ENCODE peak calls at places on chromosomes 13 and 19, in seven cellular contexts. One of them, this sample, is unnamed.

GRCh38 chr19:17473041-17473440 is 2.7 kb downstream of the SLC27A1 start:
- DNase-seq in T-helper 2 cell treated with Interferon-gamma antibody and Interleukin-4, amounts not matched to agents 5 μg/mL and 100 μg/mL, for 36 hours: peak
- DNase-seq in foreskin melanocyte: peak
- DNase-seq in CD14-positive monocyte: peak
- DNase-seq in GM12864: no peak
- DNase-seq in left ventricle myocardium superior: no peak
- DNase-seq in Right ventricle myocardium inferior: no peak
- DNase-seq in this sample: no peak

GRCh38 chr19:44602071-44602470 is 11.3 kb upstream of the IGSF23 start:
- DNase-seq in T-helper 2 cell treated with Interferon-gamma antibody and Interleukin-4, amounts not matched to agents 5 μg/mL and 100 μg/mL, for 36 hours: no peak
- DNase-seq in foreskin melanocyte: no peak
- DNase-seq in CD14-positive monocyte: no peak
- DNase-seq in GM12864: no peak
- DNase-seq in left ventricle myocardium superior: no peak
- DNase-seq in Right ventricle myocardium inferior: no peak
- DNase-seq in this sample: no peak

GRCh38 chr13:97574926-97575325 is 141.0 kb downstream of the RAP2A start:
- DNase-seq in T-helper 2 cell treated with Interferon-gamma antibody and Interleukin-4, amounts not matched to agents 5 μg/mL and 100 μg/mL, for 36 hours: no peak
- DNase-seq in foreskin melanocyte: peak
- DNase-seq in CD14-positive monocyte: no peak
- DNase-seq in GM12864: no peak
- DNase-seq in left ventricle myocardium superior: peak
- DNase-seq in Right ventricle myocardium inferior: no peak
- DNase-seq in this sample: no peak

GRCh38 chr19:55461259-55461973 is at the start of gene ISOC2:
- DNase-seq in T-helper 2 cell treated with Interferon-gamma antibody and Interleukin-4, amounts not matched to agents 5 μg/mL and 100 μg/mL, for 36 hours: peak
- DNase-seq in foreskin melanocyte: peak
- DNase-seq in CD14-positive monocyte: peak
- DNase-seq in GM12864: peak
- DNase-seq in left ventricle myocardium superior: peak
- DNase-seq in Right ventricle myocardium inferior: peak
- DNase-seq in this sample: peak

GRCh38 chr19:48914181-48914580 is 14.1 kb downstream of the NUCB1 start:
- DNase-seq in T-helper 2 cell treated with Interferon-gamma antibody and Interleukin-4, amounts not matched to agents 5 μg/mL and 100 μg/mL, for 36 hours: no peak
- DNase-seq in foreskin melanocyte: no peak
- DNase-seq in CD14-positive monocyte: no peak
- DNase-seq in GM12864: no peak
- DNase-seq in left ventricle myocardium superior: no peak
- DNase-seq in Right ventricle myocardium inferior: no peak
- DNase-seq in this sample: no peak

GRCh38 chr13:100633461-100633860 is 41.1 kb downstream of the TMTC4 start:
- DNase-seq in T-helper 2 cell treated with Interferon-gamma antibody and Interleukin-4, amounts not matched to agents 5 μg/mL and 100 μg/mL, for 36 hours: no peak
- DNase-seq in foreskin melanocyte: no peak
- DNase-seq in CD14-positive monocyte: no peak
- DNase-seq in GM12864: no peak
- DNase-seq in left ventricle myocardium superior: no peak
- DNase-seq in Right ventricle myocardium inferior: no peak
- DNase-seq in this sample: no peak

GRCh38 chr19:6501740-6502648 is at the start of gene TUBB4A:
- DNase-seq in T-helper 2 cell treated with Interferon-gamma antibody and Interleukin-4, amounts not matched to agents 5 μg/mL and 100 μg/mL, for 36 hours: peak
- DNase-seq in foreskin melanocyte: peak
- DNase-seq in CD14-positive monocyte: no peak
- DNase-seq in GM12864: no peak
- DNase-seq in left ventricle myocardium superior: peak
- DNase-seq in Right ventricle myocardium inferior: no peak
- DNase-seq in this sample: peak

GRCh38 chr13:71522976-71523517 is 344.0 kb downstream of the DACH1 start:
- DNase-seq in T-helper 2 cell treated with Interferon-gamma antibody and Interleukin-4, amounts not matched to agents 5 μg/mL and 100 μg/mL, for 36 hours: no peak
- DNase-seq in foreskin melanocyte: no peak
- DNase-seq in CD14-positive monocyte: no peak
- DNase-seq in GM12864: no peak
- DNase-seq in left ventricle myocardium superior: no peak
- DNase-seq in Right ventricle myocardium inferior: no peak
- DNase-seq in this sample: no peak

GRCh38 chr19:35457173-35457572 is 9.1 kb downstream of the FFAR2 start:
- DNase-seq in T-helper 2 cell treated with Interferon-gamma antibody and Interleukin-4, amounts not matched to agents 5 μg/mL and 100 μg/mL, for 36 hours: no peak
- DNase-seq in foreskin melanocyte: no peak
- DNase-seq in CD14-positive monocyte: no peak
- DNase-seq in GM12864: peak
- DNase-seq in left ventricle myocardium superior: no peak
- DNase-seq in Right ventricle myocardium inferior: no peak
- DNase-seq in this sample: no peak

GRCh38 chr13:99385161-99385560 is 78.0 kb upstream of the GPR183 start:
- DNase-seq in T-helper 2 cell treated with Interferon-gamma antibody and Interleukin-4, amounts not matched to agents 5 μg/mL and 100 μg/mL, for 36 hours: no peak
- DNase-seq in foreskin melanocyte: no peak
- DNase-seq in CD14-positive monocyte: no peak
- DNase-seq in GM12864: no peak
- DNase-seq in left ventricle myocardium superior: no peak
- DNase-seq in Right ventricle myocardium inferior: peak
- DNase-seq in this sample: no peak

GRCh38 chr13:67155898-67156717 is 74.0 kb downstream of the PCDH9 start:
- DNase-seq in T-helper 2 cell treated with Interferon-gamma antibody and Interleukin-4, amounts not matched to agents 5 μg/mL and 100 μg/mL, for 36 hours: no peak
- DNase-seq in foreskin melanocyte: no peak
- DNase-seq in CD14-positive monocyte: no peak
- DNase-seq in GM12864: no peak
- DNase-seq in left ventricle myocardium superior: no peak
- DNase-seq in Right ventricle myocardium inferior: no peak
- DNase-seq in this sample: peak

GRCh38 chr19:10600149-10600548 is 13.0 kb upstream of the AP1M2 start:
- DNase-seq in T-helper 2 cell treated with Interferon-gamma antibody and Interleukin-4, amounts not matched to agents 5 μg/mL and 100 μg/mL, for 36 hours: no peak
- DNase-seq in foreskin melanocyte: no peak
- DNase-seq in CD14-positive monocyte: no peak
- DNase-seq in GM12864: no peak
- DNase-seq in left ventricle myocardium superior: no peak
- DNase-seq in Right ventricle myocardium inferior: no peak
- DNase-seq in this sample: no peak

GRCh38 chr13:99392126-99392805 is 85.1 kb upstream of the GPR183 start:
- DNase-seq in T-helper 2 cell treated with Interferon-gamma antibody and Interleukin-4, amounts not matched to agents 5 μg/mL and 100 μg/mL, for 36 hours: no peak
- DNase-seq in foreskin melanocyte: no peak
- DNase-seq in CD14-positive monocyte: no peak
- DNase-seq in GM12864: no peak
- DNase-seq in left ventricle myocardium superior: no peak
- DNase-seq in Right ventricle myocardium inferior: no peak
- DNase-seq in this sample: no peak

GRCh38 chr13:33690321-33690720 is 127.6 kb upstream of the RFC3 start:
- DNase-seq in T-helper 2 cell treated with Interferon-gamma antibody and Interleukin-4, amounts not matched to agents 5 μg/mL and 100 μg/mL, for 36 hours: peak
- DNase-seq in foreskin melanocyte: no peak
- DNase-seq in CD14-positive monocyte: no peak
- DNase-seq in GM12864: no peak
- DNase-seq in left ventricle myocardium superior: no peak
- DNase-seq in Right ventricle myocardium inferior: no peak
- DNase-seq in this sample: no peak

GRCh38 chr13:48950507-48950886 is 25.2 kb upstream of the FNDC3A start:
- DNase-seq in T-helper 2 cell treated with Interferon-gamma antibody and Interleukin-4, amounts not matched to agents 5 μg/mL and 100 μg/mL, for 36 hours: no peak
- DNase-seq in foreskin melanocyte: no peak
- DNase-seq in CD14-positive monocyte: no peak
- DNase-seq in GM12864: no peak
- DNase-seq in left ventricle myocardium superior: no peak
- DNase-seq in Right ventricle myocardium inferior: no peak
- DNase-seq in this sample: no peak

GRCh38 chr13:26390203-26390602 is 136.3 kb downstream of the CDK8 start:
- DNase-seq in T-helper 2 cell treated with Interferon-gamma antibody and Interleukin-4, amounts not matched to agents 5 μg/mL and 100 μg/mL, for 36 hours: no peak
- DNase-seq in foreskin melanocyte: no peak
- DNase-seq in CD14-positive monocyte: no peak
- DNase-seq in GM12864: no peak
- DNase-seq in left ventricle myocardium superior: no peak
- DNase-seq in Right ventricle myocardium inferior: no peak
- DNase-seq in this sample: no peak

GRCh38 chr19:11091343-11092153 is 2.3 kb downstream of the LDLR start:
- DNase-seq in T-helper 2 cell treated with Interferon-gamma antibody and Interleukin-4, amounts not matched to agents 5 μg/mL and 100 μg/mL, for 36 hours: peak
- DNase-seq in foreskin melanocyte: peak
- DNase-seq in CD14-positive monocyte: peak
- DNase-seq in GM12864: no peak
- DNase-seq in left ventricle myocardium superior: peak
- DNase-seq in Right ventricle myocardium inferior: peak
- DNase-seq in this sample: no peak

GRCh38 chr13:98922306-98922705 is 55.6 kb downstream of the DOCK9 start:
- DNase-seq in T-helper 2 cell treated with Interferon-gamma antibody and Interleukin-4, amounts not matched to agents 5 μg/mL and 100 μg/mL, for 36 hours: no peak
- DNase-seq in foreskin melanocyte: no peak
- DNase-seq in CD14-positive monocyte: no peak
- DNase-seq in GM12864: no peak
- DNase-seq in left ventricle myocardium superior: no peak
- DNase-seq in Right ventricle myocardium inferior: no peak
- DNase-seq in this sample: no peak

GRCh38 chr13:21898461-21898860 is 227.6 kb downstream of the FGF9 start:
- DNase-seq in T-helper 2 cell treated with Interferon-gamma antibody and Interleukin-4, amounts not matched to agents 5 μg/mL and 100 μg/mL, for 36 hours: no peak
- DNase-seq in foreskin melanocyte: no peak
- DNase-seq in CD14-positive monocyte: no peak
- DNase-seq in GM12864: no peak
- DNase-seq in left ventricle myocardium superior: no peak
- DNase-seq in Right ventricle myocardium inferior: no peak
- DNase-seq in this sample: no peak

GRCh38 chr19:5250127-5250659 is 90.4 kb downstream of the PTPRS start:
- DNase-seq in T-helper 2 cell treated with Interferon-gamma antibody and Interleukin-4, amounts not matched to agents 5 μg/mL and 100 μg/mL, for 36 hours: no peak
- DNase-seq in foreskin melanocyte: no peak
- DNase-seq in CD14-positive monocyte: no peak
- DNase-seq in GM12864: no peak
- DNase-seq in left ventricle myocardium superior: peak
- DNase-seq in Right ventricle myocardium inferior: peak
- DNase-seq in this sample: peak

GRCh38 chr19:8397291-8397690 is 7.1 kb downstream of the RAB11B start:
- DNase-seq in T-helper 2 cell treated with Interferon-gamma antibody and Interleukin-4, amounts not matched to agents 5 μg/mL and 100 μg/mL, for 36 hours: no peak
- DNase-seq in foreskin melanocyte: no peak
- DNase-seq in CD14-positive monocyte: no peak
- DNase-seq in GM12864: no peak
- DNase-seq in left ventricle myocardium superior: no peak
- DNase-seq in Right ventricle myocardium inferior: no peak
- DNase-seq in this sample: no peak

GRCh38 chr13:93476175-93476574 is 249.6 kb downstream of the GPC6 start:
- DNase-seq in T-helper 2 cell treated with Interferon-gamma antibody and Interleukin-4, amounts not matched to agents 5 μg/mL and 100 μg/mL, for 36 hours: no peak
- DNase-seq in foreskin melanocyte: no peak
- DNase-seq in CD14-positive monocyte: no peak
- DNase-seq in GM12864: no peak
- DNase-seq in left ventricle myocardium superior: no peak
- DNase-seq in Right ventricle myocardium inferior: no peak
- DNase-seq in this sample: no peak

GRCh38 chr19:47309038-47309437 is 623 bp upstream of the C5AR1 start:
- DNase-seq in T-helper 2 cell treated with Interferon-gamma antibody and Interleukin-4, amounts not matched to agents 5 μg/mL and 100 μg/mL, for 36 hours: no peak
- DNase-seq in foreskin melanocyte: no peak
- DNase-seq in CD14-positive monocyte: no peak
- DNase-seq in GM12864: no peak
- DNase-seq in left ventricle myocardium superior: no peak
- DNase-seq in Right ventricle myocardium inferior: no peak
- DNase-seq in this sample: no peak

GRCh38 chr19:58091251-58091995 is 6.6 kb downstream of the ZSCAN18 start:
- DNase-seq in T-helper 2 cell treated with Interferon-gamma antibody and Interleukin-4, amounts not matched to agents 5 μg/mL and 100 μg/mL, for 36 hours: no peak
- DNase-seq in foreskin melanocyte: no peak
- DNase-seq in CD14-positive monocyte: no peak
- DNase-seq in GM12864: no peak
- DNase-seq in left ventricle myocardium superior: no peak
- DNase-seq in Right ventricle myocardium inferior: no peak
- DNase-seq in this sample: no peak

GRCh38 chr13:97278395-97279078 is 56.4 kb downstream of the MBNL2 start:
- DNase-seq in T-helper 2 cell treated with Interferon-gamma antibody and Interleukin-4, amounts not matched to agents 5 μg/mL and 100 μg/mL, for 36 hours: no peak
- DNase-seq in foreskin melanocyte: no peak
- DNase-seq in CD14-positive monocyte: no peak
- DNase-seq in GM12864: no peak
- DNase-seq in left ventricle myocardium superior: no peak
- DNase-seq in Right ventricle myocardium inferior: no peak
- DNase-seq in this sample: no peak

GRCh38 chr19:7657047-7657779 is 11.6 kb upstream of the RETN start:
- DNase-seq in T-helper 2 cell treated with Interferon-gamma antibody and Interleukin-4, amounts not matched to agents 5 μg/mL and 100 μg/mL, for 36 hours: peak
- DNase-seq in foreskin melanocyte: no peak
- DNase-seq in CD14-positive monocyte: peak
- DNase-seq in GM12864: no peak
- DNase-seq in left ventricle myocardium superior: no peak
- DNase-seq in Right ventricle myocardium inferior: peak
- DNase-seq in this sample: no peak

GRCh38 chr19:48509467-48510194 is 2.0 kb downstream of the LMTK3 start:
- DNase-seq in T-helper 2 cell treated with Interferon-gamma antibody and Interleukin-4, amounts not matched to agents 5 μg/mL and 100 μg/mL, for 36 hours: no peak
- DNase-seq in foreskin melanocyte: no peak
- DNase-seq in CD14-positive monocyte: no peak
- DNase-seq in GM12864: no peak
- DNase-seq in left ventricle myocardium superior: no peak
- DNase-seq in Right ventricle myocardium inferior: no peak
- DNase-seq in this sample: no peak

GRCh38 chr19:46916971-46917370 is 56.2 kb downstream of the ARHGAP35 start:
- DNase-seq in T-helper 2 cell treated with Interferon-gamma antibody and Interleukin-4, amounts not matched to agents 5 μg/mL and 100 μg/mL, for 36 hours: no peak
- DNase-seq in foreskin melanocyte: no peak
- DNase-seq in CD14-positive monocyte: no peak
- DNase-seq in GM12864: no peak
- DNase-seq in left ventricle myocardium superior: no peak
- DNase-seq in Right ventricle myocardium inferior: no peak
- DNase-seq in this sample: no peak